ENCODE peak calls at places on chromosomes 6 and 20, in six cellular contexts. One of them, this sample, is unnamed. For H3K36me3, the result is how much of the 10 kb centered on the place peaks cover.

GRCh38 chr20:58892126-58892931 is 39.8 kb downstream of the GNAS start:
- DNase-seq in fibroblast of lung: peak
- DNase-seq in SJCRH30: peak
- DNase-seq in kidney epithelial cell: no peak
- DNase-seq in uterus: peak
- DNase-seq in CD4-positive, CD25-positive, alpha-beta regulatory T cell: peak
- DNase-seq in this sample: peak

GRCh38 chr6:28167068-28167467 is 25.4 kb downstream of the ZKSCAN8 start:
- DNase-seq in fibroblast of lung: peak
- DNase-seq in SJCRH30: no peak
- DNase-seq in kidney epithelial cell: peak
- DNase-seq in uterus: no peak
- DNase-seq in CD4-positive, CD25-positive, alpha-beta regulatory T cell: no peak
- DNase-seq in this sample: no peak

GRCh38 chr6:26205161-26205624 is 118.0 kb downstream of the HFE start:
- DNase-seq in fibroblast of lung: peak
- DNase-seq in SJCRH30: peak
- DNase-seq in kidney epithelial cell: no peak
- DNase-seq in uterus: peak
- DNase-seq in CD4-positive, CD25-positive, alpha-beta regulatory T cell: peak
- DNase-seq in this sample: peak

GRCh38 chr6:170286246-170286933 is 4.5 kb downstream of the DLL1 start:
- DNase-seq in fibroblast of lung: no peak
- DNase-seq in SJCRH30: peak
- DNase-seq in kidney epithelial cell: no peak
- DNase-seq in uterus: peak
- DNase-seq in CD4-positive, CD25-positive, alpha-beta regulatory T cell: no peak
- DNase-seq in this sample: peak

GRCh38 chr6:137001287-137001976 is 43.3 kb downstream of the IL20RA start:
- DNase-seq in fibroblast of lung: no peak
- DNase-seq in SJCRH30: no peak
- DNase-seq in kidney epithelial cell: peak
- DNase-seq in uterus: no peak
- DNase-seq in CD4-positive, CD25-positive, alpha-beta regulatory T cell: no peak
- DNase-seq in this sample: no peak

GRCh38 chr6:45609141-45609638 is 231.5 kb upstream of the SUPT3H start:
- DNase-seq in fibroblast of lung: peak
- DNase-seq in SJCRH30: peak
- DNase-seq in kidney epithelial cell: peak
- DNase-seq in uterus: no peak
- DNase-seq in CD4-positive, CD25-positive, alpha-beta regulatory T cell: no peak
- DNase-seq in this sample: no peak

GRCh38 chr6:139569561-139569960 is 195.1 kb upstream of the CITED2 start:
- DNase-seq in fibroblast of lung: peak
- DNase-seq in SJCRH30: no peak
- DNase-seq in kidney epithelial cell: no peak
- DNase-seq in uterus: no peak
- DNase-seq in CD4-positive, CD25-positive, alpha-beta regulatory T cell: no peak
- DNase-seq in this sample: no peak

GRCh38 chr6:6509304-6509703 is 79.2 kb upstream of the LY86 start:
- DNase-seq in fibroblast of lung: no peak
- DNase-seq in SJCRH30: no peak
- DNase-seq in kidney epithelial cell: no peak
- DNase-seq in uterus: no peak
- DNase-seq in CD4-positive, CD25-positive, alpha-beta regulatory T cell: no peak
- DNase-seq in this sample: no peak

GRCh38 chr6:72784071-72784470 is 162.2 kb downstream of the KCNQ5 start:
- DNase-seq in fibroblast of lung: no peak
- DNase-seq in SJCRH30: no peak
- DNase-seq in kidney epithelial cell: no peak
- DNase-seq in uterus: no peak
- DNase-seq in CD4-positive, CD25-positive, alpha-beta regulatory T cell: no peak
- DNase-seq in this sample: no peak

GRCh38 chr6:79984261-79984660 is 20.2 kb upstream of the TTK start:
- DNase-seq in fibroblast of lung: no peak
- DNase-seq in SJCRH30: no peak
- DNase-seq in kidney epithelial cell: peak
- DNase-seq in uterus: no peak
- DNase-seq in CD4-positive, CD25-positive, alpha-beta regulatory T cell: no peak
- DNase-seq in this sample: no peak

GRCh38 chr6:44558315-44559227 is 171.1 kb downstream of the CDC5L start:
- DNase-seq in fibroblast of lung: peak
- DNase-seq in SJCRH30: no peak
- DNase-seq in kidney epithelial cell: no peak
- DNase-seq in uterus: no peak
- DNase-seq in CD4-positive, CD25-positive, alpha-beta regulatory T cell: no peak
- DNase-seq in this sample: no peak

GRCh38 chr6:41602422-41602743 is 35.9 kb upstream of the MDFI start:
- DNase-seq in fibroblast of lung: no peak
- DNase-seq in SJCRH30: peak
- DNase-seq in kidney epithelial cell: no peak
- DNase-seq in uterus: no peak
- DNase-seq in CD4-positive, CD25-positive, alpha-beta regulatory T cell: no peak
- DNase-seq in this sample: no peak

GRCh38 chr6:45116714-45117410 is 211.3 kb upstream of the RUNX2 start:
- DNase-seq in fibroblast of lung: peak
- DNase-seq in SJCRH30: peak
- DNase-seq in kidney epithelial cell: peak
- DNase-seq in uterus: no peak
- DNase-seq in CD4-positive, CD25-positive, alpha-beta regulatory T cell: peak
- DNase-seq in this sample: no peak

GRCh38 chr20:62393266-62393665 is 6.4 kb downstream of the RPS21 start:
- DNase-seq in fibroblast of lung: no peak
- DNase-seq in SJCRH30: no peak
- DNase-seq in kidney epithelial cell: no peak
- DNase-seq in uterus: no peak
- DNase-seq in CD4-positive, CD25-positive, alpha-beta regulatory T cell: no peak
- DNase-seq in this sample: no peak
- H3K36me3 ChIP-seq in fibroblast of lung: under half
- H3K36me3 ChIP-seq in SJCRH30: under half
- H3K36me3 ChIP-seq in kidney epithelial cell: under half
- H3K36me3 ChIP-seq in uterus: under half
- H3K36me3 ChIP-seq in CD4-positive, CD25-positive, alpha-beta regulatory T cell: under half
- H3K36me3 ChIP-seq in this sample: under half

GRCh38 chr6:157281570-157281969 is 41.7 kb downstream of the TMEM242 start:
- DNase-seq in fibroblast of lung: no peak
- DNase-seq in SJCRH30: peak
- DNase-seq in kidney epithelial cell: no peak
- DNase-seq in uterus: no peak
- DNase-seq in CD4-positive, CD25-positive, alpha-beta regulatory T cell: no peak
- DNase-seq in this sample: peak

GRCh38 chr6:157282279-157282678 is 41.0 kb downstream of the TMEM242 start:
- DNase-seq in fibroblast of lung: no peak
- DNase-seq in SJCRH30: no peak
- DNase-seq in kidney epithelial cell: no peak
- DNase-seq in uterus: no peak
- DNase-seq in CD4-positive, CD25-positive, alpha-beta regulatory T cell: no peak
- DNase-seq in this sample: no peak

GRCh38 chr6:157284738-157285421 is 38.4 kb downstream of the TMEM242 start:
- DNase-seq in fibroblast of lung: no peak
- DNase-seq in SJCRH30: no peak
- DNase-seq in kidney epithelial cell: no peak
- DNase-seq in uterus: no peak
- DNase-seq in CD4-positive, CD25-positive, alpha-beta regulatory T cell: no peak
- DNase-seq in this sample: no peak

GRCh38 chr6:157283900-157284737 is 39.2 kb downstream of the TMEM242 start:
- DNase-seq in fibroblast of lung: no peak
- DNase-seq in SJCRH30: no peak
- DNase-seq in kidney epithelial cell: no peak
- DNase-seq in uterus: no peak
- DNase-seq in CD4-positive, CD25-positive, alpha-beta regulatory T cell: no peak
- DNase-seq in this sample: no peak

DNA sequence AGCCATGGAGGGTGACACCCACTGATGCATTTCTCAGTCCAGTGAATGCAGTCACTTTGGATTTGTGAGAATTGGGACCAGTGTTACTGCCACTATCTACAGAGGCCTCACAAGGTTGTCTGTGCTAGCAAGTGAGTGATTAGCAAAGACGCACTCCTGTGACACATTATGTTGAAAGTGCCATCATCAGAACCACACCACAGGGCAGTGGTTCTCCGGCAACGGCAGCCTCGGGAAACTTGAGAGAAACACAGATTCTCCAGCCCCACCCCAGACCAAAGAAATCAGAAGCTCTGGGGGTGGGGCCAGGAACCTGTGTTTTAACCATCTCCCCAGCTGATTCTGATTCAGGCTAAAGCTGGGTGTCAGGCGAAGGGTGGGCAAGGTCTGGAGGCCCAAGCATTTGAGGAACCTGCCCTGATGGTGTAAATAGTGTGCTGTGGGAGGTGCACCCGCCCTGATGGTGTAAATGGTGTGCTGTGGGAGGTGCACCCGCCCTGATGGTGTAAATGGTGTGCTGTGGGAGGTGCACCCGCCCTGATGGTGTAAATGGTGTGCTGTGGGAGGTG is 39.9 kb downstream of the TMEM242 start:
- DNase-seq in fibroblast of lung: no peak
- DNase-seq in SJCRH30: no peak
- DNase-seq in kidney epithelial cell: no peak
- DNase-seq in uterus: no peak
- DNase-seq in CD4-positive, CD25-positive, alpha-beta regulatory T cell: no peak
- DNase-seq in this sample: no peak
- H3K36me3 ChIP-seq in fibroblast of lung: under half
- H3K36me3 ChIP-seq in SJCRH30: under half
- H3K36me3 ChIP-seq in kidney epithelial cell: under half
- H3K36me3 ChIP-seq in uterus: under half
- H3K36me3 ChIP-seq in CD4-positive, CD25-positive, alpha-beta regulatory T cell: under half
- H3K36me3 ChIP-seq in this sample: under half

GRCh38 chr6:33439956-33440648 is 14.3 kb upstream of the ZBTB9 start:
- DNase-seq in fibroblast of lung: no peak
- DNase-seq in SJCRH30: no peak
- DNase-seq in kidney epithelial cell: no peak
- DNase-seq in uterus: no peak
- DNase-seq in CD4-positive, CD25-positive, alpha-beta regulatory T cell: no peak
- DNase-seq in this sample: no peak
- H3K36me3 ChIP-seq in fibroblast of lung: under half
- H3K36me3 ChIP-seq in SJCRH30: under half
- H3K36me3 ChIP-seq in kidney epithelial cell: under half
- H3K36me3 ChIP-seq in uterus: under half
- H3K36me3 ChIP-seq in CD4-positive, CD25-positive, alpha-beta regulatory T cell: half or more
- H3K36me3 ChIP-seq in this sample: under half

GRCh38 chr20:24960861-24961260 is 11.8 kb downstream of the CST7 start:
- DNase-seq in fibroblast of lung: no peak
- DNase-seq in SJCRH30: no peak
- DNase-seq in kidney epithelial cell: no peak
- DNase-seq in uterus: no peak
- DNase-seq in CD4-positive, CD25-positive, alpha-beta regulatory T cell: no peak
- DNase-seq in this sample: no peak

GRCh38 chr20:24962182-24962492 is 13.1 kb downstream of the CST7 start:
- DNase-seq in fibroblast of lung: no peak
- DNase-seq in SJCRH30: no peak
- DNase-seq in kidney epithelial cell: no peak
- DNase-seq in uterus: no peak
- DNase-seq in CD4-positive, CD25-positive, alpha-beta regulatory T cell: no peak
- DNase-seq in this sample: no peak

GRCh38 chr20:24960302-24960801 is 11.3 kb downstream of the CST7 start:
- DNase-seq in fibroblast of lung: no peak
- DNase-seq in SJCRH30: no peak
- DNase-seq in kidney epithelial cell: no peak
- DNase-seq in uterus: no peak
- DNase-seq in CD4-positive, CD25-positive, alpha-beta regulatory T cell: no peak
- DNase-seq in this sample: no peak

GRCh38 chr20:24962510-24962909 is 13.4 kb downstream of the CST7 start:
- DNase-seq in fibroblast of lung: no peak
- DNase-seq in SJCRH30: no peak
- DNase-seq in kidney epithelial cell: no peak
- DNase-seq in uterus: no peak
- DNase-seq in CD4-positive, CD25-positive, alpha-beta regulatory T cell: no peak
- DNase-seq in this sample: no peak

GRCh38 chr20:24961384-24962181 is 12.5 kb downstream of the CST7 start:
- DNase-seq in fibroblast of lung: no peak
- DNase-seq in SJCRH30: no peak
- DNase-seq in kidney epithelial cell: no peak
- DNase-seq in uterus: no peak
- DNase-seq in CD4-positive, CD25-positive, alpha-beta regulatory T cell: no peak
- DNase-seq in this sample: no peak
- H3K36me3 ChIP-seq in fibroblast of lung: under half
- H3K36me3 ChIP-seq in SJCRH30: under half
- H3K36me3 ChIP-seq in kidney epithelial cell: under half
- H3K36me3 ChIP-seq in uterus: under half
- H3K36me3 ChIP-seq in CD4-positive, CD25-positive, alpha-beta regulatory T cell: half or more
- H3K36me3 ChIP-seq in this sample: under half

GRCh38 chr20:35730583-35731468 is 11.2 kb downstream of the RBM39 start:
- DNase-seq in fibroblast of lung: no peak
- DNase-seq in SJCRH30: no peak
- DNase-seq in kidney epithelial cell: no peak
- DNase-seq in uterus: no peak
- DNase-seq in CD4-positive, CD25-positive, alpha-beta regulatory T cell: no peak
- DNase-seq in this sample: no peak
- H3K36me3 ChIP-seq in fibroblast of lung: under half
- H3K36me3 ChIP-seq in SJCRH30: half or more
- H3K36me3 ChIP-seq in kidney epithelial cell: under half
- H3K36me3 ChIP-seq in uterus: under half
- H3K36me3 ChIP-seq in CD4-positive, CD25-positive, alpha-beta regulatory T cell: half or more
- H3K36me3 ChIP-seq in this sample: half or more

DNA sequence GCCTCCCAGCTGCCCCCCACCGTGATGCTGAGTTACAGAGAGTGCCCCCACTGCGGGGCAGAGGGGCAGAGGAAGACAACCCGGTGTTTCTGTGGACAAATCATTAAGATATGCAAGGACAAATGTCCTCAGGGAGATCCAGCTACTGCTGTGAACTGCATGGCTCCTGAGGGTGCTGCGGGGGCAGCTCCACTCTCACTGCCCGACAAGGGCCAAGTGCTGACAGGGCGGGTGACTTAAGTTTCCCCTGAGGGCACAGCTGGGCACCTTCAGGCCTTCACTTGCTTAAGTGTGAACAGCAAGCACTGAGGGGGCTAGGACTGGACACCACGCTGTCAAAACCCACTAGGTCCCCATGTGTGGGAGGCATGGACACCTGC is 26.2 kb upstream of the TCFL5 start:
- DNase-seq in fibroblast of lung: no peak
- DNase-seq in SJCRH30: no peak
- DNase-seq in kidney epithelial cell: no peak
- DNase-seq in uterus: no peak
- DNase-seq in CD4-positive, CD25-positive, alpha-beta regulatory T cell: no peak
- DNase-seq in this sample: no peak
- H3K36me3 ChIP-seq in fibroblast of lung: under half
- H3K36me3 ChIP-seq in SJCRH30: half or more
- H3K36me3 ChIP-seq in kidney epithelial cell: under half
- H3K36me3 ChIP-seq in uterus: under half
- H3K36me3 ChIP-seq in CD4-positive, CD25-positive, alpha-beta regulatory T cell: half or more
- H3K36me3 ChIP-seq in this sample: half or more

GRCh38 chr20:22523128-22523498 is 61.3 kb downstream of the FOXA2 start:
- DNase-seq in fibroblast of lung: no peak
- DNase-seq in SJCRH30: no peak
- DNase-seq in kidney epithelial cell: no peak
- DNase-seq in uterus: no peak
- DNase-seq in CD4-positive, CD25-positive, alpha-beta regulatory T cell: no peak
- DNase-seq in this sample: no peak
- H3K36me3 ChIP-seq in fibroblast of lung: under half
- H3K36me3 ChIP-seq in SJCRH30: under half
- H3K36me3 ChIP-seq in kidney epithelial cell: under half
- H3K36me3 ChIP-seq in uterus: under half
- H3K36me3 ChIP-seq in CD4-positive, CD25-positive, alpha-beta regulatory T cell: under half
- H3K36me3 ChIP-seq in this sample: under half

DNA sequence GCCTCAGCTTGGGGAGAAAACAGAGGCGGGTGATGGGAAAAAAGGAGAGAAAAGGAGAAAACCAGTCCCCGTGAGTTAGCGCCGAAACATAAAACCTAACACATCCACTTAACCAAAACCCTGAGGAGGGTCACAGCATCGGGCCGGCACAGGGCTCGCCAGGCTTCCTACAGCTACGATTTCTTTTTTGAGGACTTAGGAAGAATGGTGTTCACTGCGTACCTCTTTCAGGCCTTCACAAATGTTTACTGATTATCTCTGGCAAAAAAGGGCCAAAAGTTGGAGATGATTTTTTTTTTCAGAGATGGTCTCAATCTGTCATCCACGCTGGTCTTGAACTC is 48.8 kb downstream of the DSTN start:
- DNase-seq in fibroblast of lung: no peak
- DNase-seq in SJCRH30: no peak
- DNase-seq in kidney epithelial cell: no peak
- DNase-seq in uterus: no peak
- DNase-seq in CD4-positive, CD25-positive, alpha-beta regulatory T cell: no peak
- DNase-seq in this sample: no peak
- H3K36me3 ChIP-seq in fibroblast of lung: half or more
- H3K36me3 ChIP-seq in SJCRH30: under half
- H3K36me3 ChIP-seq in kidney epithelial cell: under half
- H3K36me3 ChIP-seq in uterus: under half
- H3K36me3 ChIP-seq in CD4-positive, CD25-positive, alpha-beta regulatory T cell: under half
- H3K36me3 ChIP-seq in this sample: under half

This sample was measured in BE2C.